ENCODE peak calls at places on chromosomes 1 and 21, in seven cellular contexts. One of them, this sample, is unnamed.

GRCh38 chr1:234554478-234555311 is 55.3 kb downstream of the IRF2BP2 start:
- DNase-seq in activated T-helper 1 cell treated with Interleukin-2 at 50 U/mL for 16 hours: no peak
- DNase-seq in prostate gland: no peak
- DNase-seq in HEK293T: peak
- DNase-seq in NCI-H1417: peak
- DNase-seq in stimulated activated CD4-positive, alpha-beta T cell treated with anti-CD3 and anti-CD28 coated beads, Interleukin-15, amount 100 ng/mL, for 48 hours: no peak
- DNase-seq in ACHN: no peak
- DNase-seq in this sample: peak

GRCh38 chr1:191671236-191671635 is 487.0 kb upstream of the RGS18 start:
- DNase-seq in activated T-helper 1 cell treated with Interleukin-2 at 50 U/mL for 16 hours: no peak
- DNase-seq in prostate gland: no peak
- DNase-seq in HEK293T: no peak
- DNase-seq in NCI-H1417: no peak
- DNase-seq in stimulated activated CD4-positive, alpha-beta T cell treated with anti-CD3 and anti-CD28 coated beads, Interleukin-15, amount 100 ng/mL, for 48 hours: no peak
- DNase-seq in ACHN: no peak
- DNase-seq in this sample: no peak

GRCh38 chr1:1556505-1556904 is 16.1 kb upstream of the TMEM240 start:
- DNase-seq in activated T-helper 1 cell treated with Interleukin-2 at 50 U/mL for 16 hours: no peak
- DNase-seq in prostate gland: no peak
- DNase-seq in HEK293T: no peak
- DNase-seq in NCI-H1417: no peak
- DNase-seq in stimulated activated CD4-positive, alpha-beta T cell treated with anti-CD3 and anti-CD28 coated beads, Interleukin-15, amount 100 ng/mL, for 48 hours: no peak
- DNase-seq in ACHN: no peak
- DNase-seq in this sample: no peak

GRCh38 chr1:177566495-177566894 is 395.7 kb downstream of the BRINP2 start:
- DNase-seq in activated T-helper 1 cell treated with Interleukin-2 at 50 U/mL for 16 hours: no peak
- DNase-seq in prostate gland: no peak
- DNase-seq in HEK293T: no peak
- DNase-seq in NCI-H1417: no peak
- DNase-seq in stimulated activated CD4-positive, alpha-beta T cell treated with anti-CD3 and anti-CD28 coated beads, Interleukin-15, amount 100 ng/mL, for 48 hours: no peak
- DNase-seq in ACHN: no peak
- DNase-seq in this sample: no peak

GRCh38 chr1:185786524-185786923 is 52.3 kb downstream of the HMCN1 start:
- DNase-seq in activated T-helper 1 cell treated with Interleukin-2 at 50 U/mL for 16 hours: no peak
- DNase-seq in prostate gland: no peak
- DNase-seq in HEK293T: no peak
- DNase-seq in NCI-H1417: no peak
- DNase-seq in stimulated activated CD4-positive, alpha-beta T cell treated with anti-CD3 and anti-CD28 coated beads, Interleukin-15, amount 100 ng/mL, for 48 hours: no peak
- DNase-seq in ACHN: no peak
- DNase-seq in this sample: no peak

GRCh38 chr1:235881930-235882700 is 15.4 kb upstream of the LYST start:
- DNase-seq in activated T-helper 1 cell treated with Interleukin-2 at 50 U/mL for 16 hours: no peak
- DNase-seq in prostate gland: no peak
- DNase-seq in HEK293T: no peak
- DNase-seq in NCI-H1417: no peak
- DNase-seq in stimulated activated CD4-positive, alpha-beta T cell treated with anti-CD3 and anti-CD28 coated beads, Interleukin-15, amount 100 ng/mL, for 48 hours: no peak
- DNase-seq in ACHN: no peak
- DNase-seq in this sample: no peak

GRCh38 chr21:45985471-45986315 is 4.1 kb downstream of the COL6A1 start:
- DNase-seq in activated T-helper 1 cell treated with Interleukin-2 at 50 U/mL for 16 hours: no peak
- DNase-seq in prostate gland: no peak
- DNase-seq in HEK293T: no peak
- DNase-seq in NCI-H1417: no peak
- DNase-seq in stimulated activated CD4-positive, alpha-beta T cell treated with anti-CD3 and anti-CD28 coated beads, Interleukin-15, amount 100 ng/mL, for 48 hours: no peak
- DNase-seq in ACHN: no peak
- DNase-seq in this sample: no peak

GRCh38 chr1:50488403-50488802 is 65.2 kb upstream of the DMRTA2 start:
- DNase-seq in activated T-helper 1 cell treated with Interleukin-2 at 50 U/mL for 16 hours: no peak
- DNase-seq in prostate gland: no peak
- DNase-seq in HEK293T: no peak
- DNase-seq in NCI-H1417: no peak
- DNase-seq in stimulated activated CD4-positive, alpha-beta T cell treated with anti-CD3 and anti-CD28 coated beads, Interleukin-15, amount 100 ng/mL, for 48 hours: no peak
- DNase-seq in ACHN: no peak
- DNase-seq in this sample: no peak

GRCh38 chr1:163655565-163655964 is 333.8 kb downstream of the NUF2 start:
- DNase-seq in activated T-helper 1 cell treated with Interleukin-2 at 50 U/mL for 16 hours: no peak
- DNase-seq in prostate gland: no peak
- DNase-seq in HEK293T: no peak
- DNase-seq in NCI-H1417: no peak
- DNase-seq in stimulated activated CD4-positive, alpha-beta T cell treated with anti-CD3 and anti-CD28 coated beads, Interleukin-15, amount 100 ng/mL, for 48 hours: no peak
- DNase-seq in ACHN: no peak
- DNase-seq in this sample: no peak

GRCh38 chr1:30253807-30254440 is 469.5 kb downstream of the MATN1 start:
- DNase-seq in activated T-helper 1 cell treated with Interleukin-2 at 50 U/mL for 16 hours: no peak
- DNase-seq in prostate gland: no peak
- DNase-seq in HEK293T: no peak
- DNase-seq in NCI-H1417: no peak
- DNase-seq in stimulated activated CD4-positive, alpha-beta T cell treated with anti-CD3 and anti-CD28 coated beads, Interleukin-15, amount 100 ng/mL, for 48 hours: no peak
- DNase-seq in ACHN: no peak
- DNase-seq in this sample: no peak

GRCh38 chr1:59487335-59488031 is 190.6 kb downstream of the FGGY start:
- DNase-seq in activated T-helper 1 cell treated with Interleukin-2 at 50 U/mL for 16 hours: no peak
- DNase-seq in prostate gland: no peak
- DNase-seq in HEK293T: no peak
- DNase-seq in NCI-H1417: no peak
- DNase-seq in stimulated activated CD4-positive, alpha-beta T cell treated with anti-CD3 and anti-CD28 coated beads, Interleukin-15, amount 100 ng/mL, for 48 hours: no peak
- DNase-seq in ACHN: peak
- DNase-seq in this sample: no peak

GRCh38 chr1:71053146-71053545 is 5.5 kb upstream of the PTGER3 start:
- DNase-seq in activated T-helper 1 cell treated with Interleukin-2 at 50 U/mL for 16 hours: no peak
- DNase-seq in prostate gland: no peak
- DNase-seq in HEK293T: no peak
- DNase-seq in NCI-H1417: no peak
- DNase-seq in stimulated activated CD4-positive, alpha-beta T cell treated with anti-CD3 and anti-CD28 coated beads, Interleukin-15, amount 100 ng/mL, for 48 hours: no peak
- DNase-seq in ACHN: no peak
- DNase-seq in this sample: no peak

GRCh38 chr1:77541162-77541545 is 141.3 kb downstream of the ZZZ3 start:
- DNase-seq in activated T-helper 1 cell treated with Interleukin-2 at 50 U/mL for 16 hours: no peak
- DNase-seq in prostate gland: no peak
- DNase-seq in HEK293T: no peak
- DNase-seq in NCI-H1417: no peak
- DNase-seq in stimulated activated CD4-positive, alpha-beta T cell treated with anti-CD3 and anti-CD28 coated beads, Interleukin-15, amount 100 ng/mL, for 48 hours: no peak
- DNase-seq in ACHN: no peak
- DNase-seq in this sample: no peak

GRCh38 chr1:1311107-1312104 is 3.0 kb downstream of the PUSL1 start:
- DNase-seq in activated T-helper 1 cell treated with Interleukin-2 at 50 U/mL for 16 hours: no peak
- DNase-seq in prostate gland: no peak
- DNase-seq in HEK293T: no peak
- DNase-seq in NCI-H1417: no peak
- DNase-seq in stimulated activated CD4-positive, alpha-beta T cell treated with anti-CD3 and anti-CD28 coated beads, Interleukin-15, amount 100 ng/mL, for 48 hours: no peak
- DNase-seq in ACHN: no peak
- DNase-seq in this sample: no peak

GRCh38 chr1:21754583-21754982 is 28.4 kb downstream of the USP48 start:
- DNase-seq in activated T-helper 1 cell treated with Interleukin-2 at 50 U/mL for 16 hours: no peak
- DNase-seq in prostate gland: no peak
- DNase-seq in HEK293T: no peak
- DNase-seq in NCI-H1417: no peak
- DNase-seq in stimulated activated CD4-positive, alpha-beta T cell treated with anti-CD3 and anti-CD28 coated beads, Interleukin-15, amount 100 ng/mL, for 48 hours: no peak
- DNase-seq in ACHN: no peak
- DNase-seq in this sample: no peak

GRCh38 chr1:160522622-160523345 is at the start of gene SLAMF6:
- DNase-seq in activated T-helper 1 cell treated with Interleukin-2 at 50 U/mL for 16 hours: peak
- DNase-seq in prostate gland: no peak
- DNase-seq in HEK293T: no peak
- DNase-seq in NCI-H1417: no peak
- DNase-seq in stimulated activated CD4-positive, alpha-beta T cell treated with anti-CD3 and anti-CD28 coated beads, Interleukin-15, amount 100 ng/mL, for 48 hours: peak
- DNase-seq in ACHN: no peak
- DNase-seq in this sample: no peak

GRCh38 chr1:21550097-21550496 is 40.9 kb downstream of the ALPL start:
- DNase-seq in activated T-helper 1 cell treated with Interleukin-2 at 50 U/mL for 16 hours: no peak
- DNase-seq in prostate gland: no peak
- DNase-seq in HEK293T: no peak
- DNase-seq in NCI-H1417: no peak
- DNase-seq in stimulated activated CD4-positive, alpha-beta T cell treated with anti-CD3 and anti-CD28 coated beads, Interleukin-15, amount 100 ng/mL, for 48 hours: no peak
- DNase-seq in ACHN: no peak
- DNase-seq in this sample: no peak

GRCh38 chr1:150528196-150528595 is 12.6 kb downstream of the FALEC start:
- DNase-seq in activated T-helper 1 cell treated with Interleukin-2 at 50 U/mL for 16 hours: no peak
- DNase-seq in prostate gland: no peak
- DNase-seq in HEK293T: no peak
- DNase-seq in NCI-H1417: no peak
- DNase-seq in stimulated activated CD4-positive, alpha-beta T cell treated with anti-CD3 and anti-CD28 coated beads, Interleukin-15, amount 100 ng/mL, for 48 hours: no peak
- DNase-seq in ACHN: no peak
- DNase-seq in this sample: no peak

GRCh38 chr1:6353948-6354658 is 39.5 kb downstream of the ACOT7 start:
- DNase-seq in activated T-helper 1 cell treated with Interleukin-2 at 50 U/mL for 16 hours: no peak
- DNase-seq in prostate gland: no peak
- DNase-seq in HEK293T: no peak
- DNase-seq in NCI-H1417: no peak
- DNase-seq in stimulated activated CD4-positive, alpha-beta T cell treated with anti-CD3 and anti-CD28 coated beads, Interleukin-15, amount 100 ng/mL, for 48 hours: no peak
- DNase-seq in ACHN: no peak
- DNase-seq in this sample: no peak

GRCh38 chr1:29975036-29975694 is 738.8 kb downstream of the PTPRU start:
- DNase-seq in activated T-helper 1 cell treated with Interleukin-2 at 50 U/mL for 16 hours: no peak
- DNase-seq in prostate gland: no peak
- DNase-seq in HEK293T: peak
- DNase-seq in NCI-H1417: no peak
- DNase-seq in stimulated activated CD4-positive, alpha-beta T cell treated with anti-CD3 and anti-CD28 coated beads, Interleukin-15, amount 100 ng/mL, for 48 hours: no peak
- DNase-seq in ACHN: peak
- DNase-seq in this sample: no peak

GRCh38 chr21:35942211-35943144 is 117.8 kb downstream of the SETD4 start:
- DNase-seq in activated T-helper 1 cell treated with Interleukin-2 at 50 U/mL for 16 hours: no peak
- DNase-seq in prostate gland: no peak
- DNase-seq in HEK293T: no peak
- DNase-seq in NCI-H1417: no peak
- DNase-seq in stimulated activated CD4-positive, alpha-beta T cell treated with anti-CD3 and anti-CD28 coated beads, Interleukin-15, amount 100 ng/mL, for 48 hours: no peak
- DNase-seq in ACHN: no peak
- DNase-seq in this sample: no peak

GRCh38 chr1:64469977-64470669 is at the start of gene CACHD1:
- DNase-seq in activated T-helper 1 cell treated with Interleukin-2 at 50 U/mL for 16 hours: peak
- DNase-seq in prostate gland: peak
- DNase-seq in HEK293T: peak
- DNase-seq in NCI-H1417: peak
- DNase-seq in stimulated activated CD4-positive, alpha-beta T cell treated with anti-CD3 and anti-CD28 coated beads, Interleukin-15, amount 100 ng/mL, for 48 hours: peak
- DNase-seq in ACHN: peak
- DNase-seq in this sample: peak

GRCh38 chr1:31571340-31572295 is 4.7 kb upstream of the TINAGL1 start:
- DNase-seq in activated T-helper 1 cell treated with Interleukin-2 at 50 U/mL for 16 hours: no peak
- DNase-seq in prostate gland: no peak
- DNase-seq in HEK293T: no peak
- DNase-seq in NCI-H1417: no peak
- DNase-seq in stimulated activated CD4-positive, alpha-beta T cell treated with anti-CD3 and anti-CD28 coated beads, Interleukin-15, amount 100 ng/mL, for 48 hours: no peak
- DNase-seq in ACHN: no peak
- DNase-seq in this sample: no peak

GRCh38 chr21:38990424-38990794 is 184.7 kb downstream of the ETS2 start:
- DNase-seq in activated T-helper 1 cell treated with Interleukin-2 at 50 U/mL for 16 hours: no peak
- DNase-seq in prostate gland: no peak
- DNase-seq in HEK293T: no peak
- DNase-seq in NCI-H1417: peak
- DNase-seq in stimulated activated CD4-positive, alpha-beta T cell treated with anti-CD3 and anti-CD28 coated beads, Interleukin-15, amount 100 ng/mL, for 48 hours: no peak
- DNase-seq in ACHN: no peak
- DNase-seq in this sample: no peak

GRCh38 chr1:212456166-212456528 is 23.4 kb downstream of the NENF start:
- DNase-seq in activated T-helper 1 cell treated with Interleukin-2 at 50 U/mL for 16 hours: no peak
- DNase-seq in prostate gland: no peak
- DNase-seq in HEK293T: no peak
- DNase-seq in NCI-H1417: no peak
- DNase-seq in stimulated activated CD4-positive, alpha-beta T cell treated with anti-CD3 and anti-CD28 coated beads, Interleukin-15, amount 100 ng/mL, for 48 hours: no peak
- DNase-seq in ACHN: no peak
- DNase-seq in this sample: no peak

GRCh38 chr1:88936760-88937342 is 45.5 kb upstream of the GTF2B start:
- DNase-seq in activated T-helper 1 cell treated with Interleukin-2 at 50 U/mL for 16 hours: no peak
- DNase-seq in prostate gland: no peak
- DNase-seq in HEK293T: no peak
- DNase-seq in NCI-H1417: no peak
- DNase-seq in stimulated activated CD4-positive, alpha-beta T cell treated with anti-CD3 and anti-CD28 coated beads, Interleukin-15, amount 100 ng/mL, for 48 hours: no peak
- DNase-seq in ACHN: no peak
- DNase-seq in this sample: no peak

GRCh38 chr21:39153373-39153772 is 29.9 kb downstream of the PSMG1 start:
- DNase-seq in activated T-helper 1 cell treated with Interleukin-2 at 50 U/mL for 16 hours: no peak
- DNase-seq in prostate gland: no peak
- DNase-seq in HEK293T: peak
- DNase-seq in NCI-H1417: no peak
- DNase-seq in stimulated activated CD4-positive, alpha-beta T cell treated with anti-CD3 and anti-CD28 coated beads, Interleukin-15, amount 100 ng/mL, for 48 hours: no peak
- DNase-seq in ACHN: peak
- DNase-seq in this sample: no peak

GRCh38 chr1:119952496-119952895 is 56.2 kb upstream of the ADAM30 start:
- DNase-seq in activated T-helper 1 cell treated with Interleukin-2 at 50 U/mL for 16 hours: no peak
- DNase-seq in prostate gland: no peak
- DNase-seq in HEK293T: no peak
- DNase-seq in NCI-H1417: no peak
- DNase-seq in stimulated activated CD4-positive, alpha-beta T cell treated with anti-CD3 and anti-CD28 coated beads, Interleukin-15, amount 100 ng/mL, for 48 hours: no peak
- DNase-seq in ACHN: no peak
- DNase-seq in this sample: no peak